ENCODE peak calls at places on chromosome 10, in five cellular contexts. H, Q, B, Y and Z are unnamed samples.

GRCh38 chr10:11232222-11232961 is 214.7 kb downstream of the CELF2 start:
- DNase-seq in H (no peak), Q (no peak), B (no peak), Y (no peak), Z (no peak)

GRCh38 chr10:22713853-22714523 is 390 bp downstream of the PIP4K2A start:
- DNase-seq in H (peak), Q (peak), B (peak), Y (no peak), Z (no peak)

GRCh38 chr10:37269554-37270256 is 144.3 kb downstream of the ANKRD30A start:
- DNase-seq in H (no peak), Q (no peak), B (no peak), Y (no peak), Z (no peak)

GRCh38 chr10:3563298-3563697 is 221.7 kb downstream of the KLF6 start:
- DNase-seq in H (no peak), Q (peak), B (no peak), Y (no peak), Z (no peak)

GRCh38 chr10:130882911-130883310 is 428.6 kb downstream of the TCERG1L start:
- DNase-seq in H (no peak), Q (no peak), B (no peak), Y (no peak), Z (no peak)

GRCh38 chr10:47376522-47377220 is 7.4 kb downstream of the ZNF488 start:
- DNase-seq in H (no peak), Q (no peak), B (no peak), Y (no peak), Z (no peak)

GRCh38 chr10:4017336-4017735 is 232.3 kb upstream of the KLF6 start:
- DNase-seq in H (no peak), Q (no peak), B (no peak), Y (no peak), Z (no peak)

GRCh38 chr10:113019692-113020424 is 69.8 kb downstream of the TCF7L2 start:
- DNase-seq in H (no peak), Q (no peak), B (no peak), Y (peak), Z (no peak)

GRCh38 chr10:1374501-1374900 is 318.3 kb downstream of the WDR37 start:
- DNase-seq in H (no peak), Q (no peak), B (no peak), Y (no peak), Z (no peak)